ENCODE peak calls at places on chromosomes 11 and 22, in ten cellular contexts. V is Panc1; X is lower lobe of right lung; Y is heart left ventricle; F is CD8-positive, alpha-beta memory T cell; L is uterus; U is fibroblast of lung; N is left ventricle myocardium inferior; M is neuronal stem cell; P is CD4-positive, CD25-positive, alpha-beta regulatory T cell. Z is an unnamed sample.

GRCh38 chr11:18608373-18608772 is 8.8 kb downstream of the MISFA start:
- DNase-seq in M (no peak), N (no peak), F (no peak), P (no peak), Y (no peak), U (peak; percentile 13), V (no peak), L (no peak), X (no peak), Z (no peak)

GRCh38 chr22:33918676-33919590 is 1.3 kb downstream of the LARGE1 start:
- DNase-seq in Y (no peak), N (no peak), U (peak; percentile 49), F (no peak), M (no peak), L (no peak), V (no peak), X (no peak), P (no peak), Z (no peak)

GRCh38 chr11:132058211-132058772 is 687.9 kb downstream of the NTM start:
- DNase-seq in P (no peak), X (no peak), V (no peak), F (no peak), U (peak; percentile 13), Y (peak; percentile 13), M (no peak), L (no peak), N (no peak), Z (no peak)

GRCh38 chr22:37972527-37972926 is 11.8 kb downstream of the SOX10 start:
- DNase-seq in L (no peak), P (no peak), V (no peak), M (no peak), X (no peak), F (no peak), N (no peak), Y (no peak), U (no peak), Z (no peak)

GRCh38 chr11:58592760-58593472 is 14.1 kb downstream of the ZFP91 start:
- DNase-seq in V (no peak), N (no peak), L (no peak), M (no peak), X (no peak), F (no peak), U (no peak), P (no peak), Y (no peak), Z (no peak)

GRCh38 chr22:43953988-43954771 is 1.1 kb upstream of the SAMM50 start:
- DNase-seq in P (no peak), F (no peak), V (no peak), M (no peak), X (no peak), N (no peak), L (no peak), Y (no peak), U (no peak), Z (no peak)

GRCh38 chr11:834371-835316 is 1.9 kb downstream of the CD151 start:
- DNase-seq in N (peak; percentile 82), U (peak; percentile 64), P (no peak), F (no peak), M (no peak), X (peak; percentile 85), L (peak; percentile 78), V (no peak), Y (peak; percentile 88), Z (peak; percentile 79)

GRCh38 chr22:42283288-42284229 is 13.1 kb upstream of the TCF20 start:
- DNase-seq in V (no peak), L (peak; percentile 30), P (peak; percentile 52), Y (no peak), F (peak; percentile 29), N (no peak), U (no peak), M (peak; percentile 71), X (peak; percentile 47), Z (no peak)

GRCh38 chr11:4697583-4697982 is at the start of gene OR51E2:
- DNase-seq in X (no peak), M (no peak), U (no peak), V (no peak), F (no peak), Y (no peak), N (no peak), P (no peak), L (no peak), Z (no peak)

GRCh38 chr11:117529767-117530166 is 202.1 kb downstream of the CEP164 start:
- DNase-seq in X (no peak), L (no peak), U (no peak), V (no peak), N (no peak), Y (no peak), M (no peak), F (no peak), P (no peak), Z (no peak)

GRCh38 chr11:32838505-32839274 is 9.0 kb downstream of the PRRG4 start:
- DNase-seq in Y (no peak), U (no peak), L (no peak), M (no peak), X (no peak), F (no peak), V (no peak), P (no peak), N (no peak), Z (no peak)

GRCh38 chr11:110891411-110891810 is 179.2 kb upstream of the ARHGAP20 start:
- DNase-seq in V (no peak), L (no peak), X (no peak), P (no peak), U (peak; percentile 93), M (no peak), Y (no peak), F (no peak), N (no peak), Z (no peak)

GRCh38 chr11:100980156-100980555 is 149.5 kb downstream of the PGR start:
- DNase-seq in N (no peak), U (peak; percentile 59), L (no peak), F (no peak), Y (no peak), V (no peak), X (no peak), M (no peak), P (no peak), Z (no peak)

GRCh38 chr11:118079507-118079906 is 2.6 kb downstream of the TMPRSS4 start:
- DNase-seq in N (no peak), U (no peak), Y (no peak), M (no peak), X (no peak), F (peak; percentile 21), L (no peak), P (no peak), V (no peak), Z (no peak)

GRCh38 chr22:41745968-41746367 is 46.7 kb downstream of the MEI1 start:
- DNase-seq in M (no peak), P (no peak), Y (no peak), X (no peak), L (no peak), F (no peak), N (no peak), V (no peak), U (no peak), Z (no peak)

GRCh38 chr22:41302016-41302767 is 867 bp downstream of the ZC3H7B start:
- DNase-seq in F (no peak), X (no peak), M (peak; percentile 43), N (no peak), Y (peak; percentile 14), U (no peak), P (no peak), L (no peak), V (no peak), Z (no peak)

GRCh38 chr11:32034680-32035079 is 56.2 kb upstream of the RCN1 start:
- DNase-seq in N (no peak), U (peak; percentile 46), V (no peak), X (no peak), M (no peak), P (no peak), Y (no peak), L (no peak), F (no peak), Z (no peak)

GRCh38 chr22:48490513-48491411 is 1336.9 kb downstream of the BRD1 start:
- DNase-seq in P (no peak), L (peak; percentile 10), U (no peak), V (no peak), Y (no peak), M (no peak), X (no peak), F (no peak), N (no peak), Z (no peak)

GRCh38 chr11:73597340-73597955 is 464 bp downstream of the FAM168A start:
- DNase-seq in F (no peak), P (no peak), V (no peak), N (no peak), Y (no peak), U (no peak), L (no peak), M (peak; percentile 24), X (no peak), Z (no peak)
- H3K4me1 ChIP-seq in F (peaks cover 25% of the 10 kb centered on the region), P (peaks cover 26% of the 10 kb centered on the region), V (peaks cover 24% of the 10 kb centered on the region), N (peaks cover 37% of the 10 kb centered on the region), Y (peaks cover 27% of the 10 kb centered on the region), U (peaks cover 4% of the 10 kb centered on the region), L (peaks cover 6% of the 10 kb centered on the region), M (peaks cover 6% of the 10 kb centered on the region), X (peaks cover 20% of the 10 kb centered on the region), Z (peaks cover 10% of the 10 kb centered on the region)

DNA sequence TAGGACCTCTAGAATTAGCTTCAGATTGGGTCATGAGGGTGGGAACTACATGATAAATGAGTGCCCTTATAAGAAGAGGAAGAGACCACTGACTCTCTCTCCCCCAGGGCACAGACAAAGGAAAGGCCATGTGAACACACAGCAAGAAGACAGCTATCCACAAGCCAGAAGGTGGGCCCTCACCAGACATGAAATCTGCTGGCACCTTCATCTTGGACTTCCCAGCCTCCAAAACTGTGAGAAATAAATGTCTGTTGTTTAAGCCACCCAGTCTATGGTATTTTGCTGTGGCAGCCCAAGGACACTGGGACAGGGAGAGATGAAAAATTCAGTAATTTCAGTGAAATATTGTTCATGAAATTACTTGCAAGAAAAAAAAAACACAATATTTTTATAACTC is 5.9 kb downstream of the RBFOX2 start:
- DNase-seq in N (no peak), U (no peak), V (no peak), M (no peak), Y (no peak), F (no peak), X (no peak), L (no peak), P (no peak), Z (no peak)
- H3K4me1 ChIP-seq in N (peaks cover 66% of the 10 kb centered on the region), U (peaks cover 22% of the 10 kb centered on the region), V (peaks cover 14% of the 10 kb centered on the region), M (peaks cover 17% of the 10 kb centered on the region), Y (peaks cover 19% of the 10 kb centered on the region), F (peaks cover 7% of the 10 kb centered on the region), X (peaks cover 41% of the 10 kb centered on the region), L (peaks cover 20% of the 10 kb centered on the region), P (peaks cover 2% of the 10 kb centered on the region), Z (peaks cover 23% of the 10 kb centered on the region)

GRCh38 chr11:61974766-61975631 is 7.6 kb upstream of the FTH1 start:
- DNase-seq in P (no peak), U (no peak), M (no peak), X (no peak), L (no peak), V (no peak), N (no peak), F (no peak), Y (no peak), Z (no peak)
- H3K4me1 ChIP-seq in P (peaks cover 6% of the 10 kb centered on the region), U (peaks cover 28% of the 10 kb centered on the region), M (peaks cover 14% of the 10 kb centered on the region), X (peaks cover 88% of the 10 kb centered on the region), L (peaks cover 26% of the 10 kb centered on the region), V (peaks cover 36% of the 10 kb centered on the region), N (peaks cover 87% of the 10 kb centered on the region), F (peaks cover 13% of the 10 kb centered on the region), Y (peaks cover 77% of the 10 kb centered on the region), Z (peaks cover 49% of the 10 kb centered on the region)

DNA sequence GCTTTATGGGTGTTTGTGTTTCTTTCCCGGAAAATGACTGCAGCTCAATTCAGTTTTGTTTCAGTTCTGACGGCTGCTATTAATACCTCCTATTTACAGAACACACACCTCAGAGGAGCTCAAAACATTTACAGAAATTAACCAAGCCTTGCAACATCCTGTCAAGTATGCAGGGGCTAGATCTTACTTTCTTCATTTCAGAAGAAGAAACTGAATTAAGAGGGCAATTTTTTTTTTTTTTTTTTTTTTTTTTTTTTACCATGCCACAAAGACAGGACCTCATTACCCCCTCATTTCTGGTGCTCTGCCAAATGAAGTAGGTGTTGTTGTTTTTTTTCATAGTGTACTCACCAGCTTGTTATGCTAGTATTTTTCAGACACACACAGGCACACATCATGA is 50.0 kb upstream of the BLID start:
- DNase-seq in V (no peak), P (no peak), M (no peak), U (no peak), L (no peak), Y (no peak), N (no peak), X (no peak), F (no peak), Z (no peak)
- H3K4me1 ChIP-seq in V (peaks cover 35% of the 10 kb centered on the region), P (no peaks in the 10 kb centered on the region), M (peaks cover 2% of the 10 kb centered on the region), U (peaks cover 56% of the 10 kb centered on the region), L (peaks cover 6% of the 10 kb centered on the region), Y (no peaks in the 10 kb centered on the region), N (no peaks in the 10 kb centered on the region), X (peaks cover 5% of the 10 kb centered on the region), F (no peaks in the 10 kb centered on the region), Z (peaks cover 53% of the 10 kb centered on the region)